ENCODE peak calls at places on chromosomes 2 and 18, in ten cellular contexts. Y is HTR-8/SVneo; S is GM04504; R is NCI-H2029 treated with DMSO at 0.1 percent for 48 hours; X is dorsolateral prefrontal cortex; J is CD4-positive, CD25-positive, alpha-beta regulatory T cell; Q is stimulated activated CD8-positive, alpha-beta memory T cell treated with anti-CD3 and anti-CD28 coated beads, Interleukin-15, amount 100 ng/mL, for 1 hour; P is GM06990; U is T-cell; O is iris pigment epithelial cell. F is an unnamed sample.

GRCh38 chr2:175834472-175834871 is 167.6 kb downstream of the LNPK start:
- DNase-seq in Y (no peak), S (no peak), R (no peak), X (no peak), J (no peak), Q (no peak), P (no peak), U (no peak), O (no peak), F (no peak)

GRCh38 chr2:68404901-68405799 is 40.1 kb downstream of the PLEK start:
- DNase-seq in Y (no peak), S (no peak), R (no peak), X (no peak), J (no peak), Q (no peak), P (no peak), U (no peak), O (no peak), F (no peak)

GRCh38 chr18:1222880-1223279 is 318.2 kb downstream of the ADCYAP1 start:
- DNase-seq in Y (no peak), S (no peak), R (no peak), X (no peak), J (no peak), Q (no peak), P (no peak), U (no peak), O (no peak), F (no peak)

GRCh38 chr2:130756721-130757195 is 1.4 kb downstream of the AMER3 start:
- DNase-seq in Y (no peak), S (no peak), R (no peak), X (no peak), J (no peak), Q (no peak), P (no peak), U (no peak), O (no peak), F (no peak)

GRCh38 chr2:232988444-232988843 is 24.6 kb downstream of the NGEF start:
- DNase-seq in Y (peak), S (peak), R (no peak), X (no peak), J (no peak), Q (no peak), P (no peak), U (no peak), O (peak), F (peak)

GRCh38 chr2:230209422-230210051 is 10.2 kb downstream of the SP110 start:
- DNase-seq in Y (no peak), S (no peak), R (no peak), X (no peak), J (peak), Q (no peak), P (no peak), U (no peak), O (no peak), F (no peak)

GRCh38 chr2:106108351-106108750 is 85.8 kb downstream of the UXS1 start:
- DNase-seq in Y (peak), S (peak), R (no peak), X (peak), J (no peak), Q (no peak), P (no peak), U (no peak), O (peak), F (no peak)

GRCh38 chr2:27703638-27704341 is 40.1 kb downstream of the SLC4A1AP start:
- DNase-seq in Y (peak), S (peak), R (peak), X (peak), J (peak), Q (peak), P (no peak), U (peak), O (peak), F (peak)

GRCh38 chr2:30807249-30807648 is at the start of gene CAPN13:
- DNase-seq in Y (no peak), S (no peak), R (peak), X (no peak), J (no peak), Q (no peak), P (no peak), U (no peak), O (no peak), F (peak)

GRCh38 chr2:31253344-31254155 is 19.6 kb downstream of the EHD3 start:
- DNase-seq in Y (no peak), S (no peak), R (no peak), X (peak), J (no peak), Q (no peak), P (peak), U (no peak), O (no peak), F (peak)

GRCh38 chr2:44817673-44818335 is 123.7 kb upstream of the SIX3 start:
- DNase-seq in Y (no peak), S (no peak), R (no peak), X (no peak), J (no peak), Q (no peak), P (no peak), U (no peak), O (no peak), F (no peak)

GRCh38 chr2:222797308-222797707 is 63.5 kb upstream of the ACSL3 start:
- DNase-seq in Y (peak), S (no peak), R (no peak), X (no peak), J (peak), Q (no peak), P (no peak), U (no peak), O (peak), F (peak)

GRCh38 chr18:51151568-51152511 is 45.6 kb downstream of the MEX3C start:
- DNase-seq in Y (no peak), S (no peak), R (no peak), X (no peak), J (peak), Q (peak), P (peak), U (peak), O (no peak), F (no peak)

GRCh38 chr2:149490296-149490695 is 97.3 kb downstream of the MMADHC start:
- DNase-seq in Y (peak), S (peak), R (no peak), X (no peak), J (no peak), Q (no peak), P (no peak), U (no peak), O (peak), F (no peak)